ENCODE peak calls at places on chromosomes 4 and X, in five cellular contexts. One of them, this sample, is unnamed.
A peak's percentile ranks its signal among the peaks of the same experiment; 100 is the strongest.

GRCh38 chrX:103879339-103879738 is 47.3 kb upstream of the RAB9B start:
- DNase-seq in GM12865: no peak
- DNase-seq in heart left ventricle: no peak
- DNase-seq in endodermal cell: no peak
- DNase-seq in K562: no peak
- DNase-seq in this sample: no peak

GRCh38 chrX:108224727-108225455 is 133.3 kb downstream of the ATG4A start:
- DNase-seq in GM12865: peak; percentile 12
- DNase-seq in heart left ventricle: no peak
- DNase-seq in endodermal cell: peak; percentile 73
- DNase-seq in K562: peak; percentile 43
- DNase-seq in this sample: peak; percentile 4

GRCh38 chrX:147570483-147570882 is 341.2 kb upstream of the FMR1 start:
- DNase-seq in GM12865: no peak
- DNase-seq in heart left ventricle: no peak
- DNase-seq in endodermal cell: no peak
- DNase-seq in K562: no peak
- DNase-seq in this sample: no peak

GRCh38 chr4:76830612-76831474 is 67.1 kb downstream of the SOWAHB start:
- DNase-seq in GM12865: no peak
- DNase-seq in heart left ventricle: no peak
- DNase-seq in endodermal cell: peak; percentile 71
- DNase-seq in K562: no peak
- DNase-seq in this sample: peak; percentile 87

GRCh38 chr4:149999485-150000074 is 78.7 kb upstream of the DCLK2 start:
- DNase-seq in GM12865: peak; percentile 55
- DNase-seq in heart left ventricle: no peak
- DNase-seq in endodermal cell: peak; percentile 60
- DNase-seq in K562: no peak
- DNase-seq in this sample: no peak

GRCh38 chrX:37871626-37872302 is 24.4 kb upstream of the DYNLT3 start:
- DNase-seq in GM12865: no peak
- DNase-seq in heart left ventricle: peak; percentile 48
- DNase-seq in endodermal cell: no peak
- DNase-seq in K562: peak; percentile 29
- DNase-seq in this sample: no peak

GRCh38 chrX:128396601-128397000 is 344.4 kb upstream of the ACTRT1 start:
- DNase-seq in GM12865: no peak
- DNase-seq in heart left ventricle: no peak
- DNase-seq in endodermal cell: no peak
- DNase-seq in K562: no peak
- DNase-seq in this sample: no peak

GRCh38 chr4:56575820-56576429 is 70.3 kb downstream of the ARL9 start:
- DNase-seq in GM12865: peak; percentile 9
- DNase-seq in heart left ventricle: no peak
- DNase-seq in endodermal cell: no peak
- DNase-seq in K562: no peak
- DNase-seq in this sample: no peak

GRCh38 chrX:112642349-112642748 is 37.4 kb downstream of the LHFPL1 start:
- DNase-seq in GM12865: peak; percentile 69
- DNase-seq in heart left ventricle: no peak
- DNase-seq in endodermal cell: peak; percentile 88
- DNase-seq in K562: peak; percentile 17
- DNase-seq in this sample: no peak

GRCh38 chrX:101347859-101348451 is 587 bp downstream of the TIMM8A start:
- DNase-seq in GM12865: no peak
- DNase-seq in heart left ventricle: no peak
- DNase-seq in endodermal cell: no peak
- DNase-seq in K562: peak; percentile 52
- DNase-seq in this sample: no peak

GRCh38 chrX:125319646-125320521 is at the start of gene TEX13C:
- DNase-seq in GM12865: no peak
- DNase-seq in heart left ventricle: no peak
- DNase-seq in endodermal cell: no peak
- DNase-seq in K562: no peak
- DNase-seq in this sample: no peak

GRCh38 chr4:110104661-110105060 is 93.8 kb downstream of the ELOVL6 start:
- DNase-seq in GM12865: no peak
- DNase-seq in heart left ventricle: no peak
- DNase-seq in endodermal cell: peak; percentile 51
- DNase-seq in K562: no peak
- DNase-seq in this sample: no peak

GRCh38 chr4:152998861-152999260 is 62.7 kb downstream of the FHDC1 start:
- DNase-seq in GM12865: no peak
- DNase-seq in heart left ventricle: no peak
- DNase-seq in endodermal cell: no peak
- DNase-seq in K562: no peak
- DNase-seq in this sample: no peak

GRCh38 chr4:138981930-138982390 is 33.6 kb upstream of the NOCT start:
- DNase-seq in GM12865: no peak
- DNase-seq in heart left ventricle: no peak
- DNase-seq in endodermal cell: no peak
- DNase-seq in K562: no peak
- DNase-seq in this sample: no peak

GRCh38 chrX:48794993-48795501 is 6.8 kb upstream of the HDAC6 start:
- DNase-seq in GM12865: no peak
- DNase-seq in heart left ventricle: no peak
- DNase-seq in endodermal cell: no peak
- DNase-seq in K562: no peak
- DNase-seq in this sample: no peak

GRCh38 chr4:144178414-144178813 is 37.9 kb upstream of the GYPA start:
- DNase-seq in GM12865: no peak
- DNase-seq in heart left ventricle: no peak
- DNase-seq in endodermal cell: no peak
- DNase-seq in K562: no peak
- DNase-seq in this sample: no peak

GRCh38 chr4:140343303-140343702 is 30.1 kb upstream of the SCOC start:
- DNase-seq in GM12865: peak; percentile 6
- DNase-seq in heart left ventricle: no peak
- DNase-seq in endodermal cell: no peak
- DNase-seq in K562: no peak
- DNase-seq in this sample: peak; percentile 87

GRCh38 chr4:71785957-71786356 is 2.1 kb upstream of the GC start:
- DNase-seq in GM12865: no peak
- DNase-seq in heart left ventricle: no peak
- DNase-seq in endodermal cell: no peak
- DNase-seq in K562: no peak
- DNase-seq in this sample: no peak

GRCh38 chr4:145779319-145779801 is 99.4 kb downstream of the C4orf51 start:
- DNase-seq in GM12865: no peak
- DNase-seq in heart left ventricle: no peak
- DNase-seq in endodermal cell: no peak
- DNase-seq in K562: no peak
- DNase-seq in this sample: no peak

GRCh38 chr4:40687676-40688389 is 58.2 kb upstream of the RBM47 start:
- DNase-seq in GM12865: no peak
- DNase-seq in heart left ventricle: no peak
- DNase-seq in endodermal cell: no peak
- DNase-seq in K562: no peak
- DNase-seq in this sample: no peak

GRCh38 chr4:85577307-85577706 is 102.4 kb downstream of the ARHGAP24 start:
- DNase-seq in GM12865: no peak
- DNase-seq in heart left ventricle: no peak
- DNase-seq in endodermal cell: no peak
- DNase-seq in K562: peak; percentile 41
- DNase-seq in this sample: no peak

GRCh38 chr4:173494013-173494970 is 35.7 kb downstream of the HAND2 start:
- DNase-seq in GM12865: peak; percentile 85
- DNase-seq in heart left ventricle: no peak
- DNase-seq in endodermal cell: peak; percentile 89
- DNase-seq in K562: peak; percentile 27
- DNase-seq in this sample: no peak

GRCh38 chr4:187656953-187657352 is 338.6 kb upstream of the ZFP42 start:
- DNase-seq in GM12865: no peak
- DNase-seq in heart left ventricle: no peak
- DNase-seq in endodermal cell: no peak
- DNase-seq in K562: no peak
- DNase-seq in this sample: no peak

GRCh38 chrX:70132877-70133302 is 357 bp upstream of the IGBP1 start:
- DNase-seq in GM12865: no peak
- DNase-seq in heart left ventricle: no peak
- DNase-seq in endodermal cell: no peak
- DNase-seq in K562: no peak
- DNase-seq in this sample: no peak

GRCh38 chr4:184699941-184700340 is 34.0 kb downstream of the CENPU start:
- DNase-seq in GM12865: no peak
- DNase-seq in heart left ventricle: no peak
- DNase-seq in endodermal cell: no peak
- DNase-seq in K562: no peak
- DNase-seq in this sample: no peak

GRCh38 chr4:122758033-122758432 is 25.5 kb downstream of the BBS12 start:
- DNase-seq in GM12865: peak; percentile 29
- DNase-seq in heart left ventricle: no peak
- DNase-seq in endodermal cell: no peak
- DNase-seq in K562: peak; percentile 37
- DNase-seq in this sample: no peak

GRCh38 chr4:7859350-7859749 is 80.3 kb downstream of the AFAP1 start:
- DNase-seq in GM12865: no peak
- DNase-seq in heart left ventricle: no peak
- DNase-seq in endodermal cell: no peak
- DNase-seq in K562: no peak
- DNase-seq in this sample: no peak

GRCh38 chr4:154478128-154478527 is 13.5 kb downstream of the DCHS2 start:
- DNase-seq in GM12865: no peak
- DNase-seq in heart left ventricle: no peak
- DNase-seq in endodermal cell: no peak
- DNase-seq in K562: no peak
- DNase-seq in this sample: no peak

GRCh38 chr4:18404642-18405041 is 383.1 kb upstream of the LCORL start:
- DNase-seq in GM12865: peak; percentile 20
- DNase-seq in heart left ventricle: no peak
- DNase-seq in endodermal cell: no peak
- DNase-seq in K562: no peak
- DNase-seq in this sample: no peak

GRCh38 chr4:73139245-73139644 is 69.7 kb upstream of the COX18 start:
- DNase-seq in GM12865: no peak
- DNase-seq in heart left ventricle: no peak
- DNase-seq in endodermal cell: no peak
- DNase-seq in K562: no peak
- DNase-seq in this sample: no peak

GRCh38 chr4:974668-975067 is 1.3 kb upstream of the DGKQ start:
- DNase-seq in GM12865: no peak
- DNase-seq in heart left ventricle: no peak
- DNase-seq in endodermal cell: no peak
- DNase-seq in K562: no peak
- DNase-seq in this sample: no peak

GRCh38 chr4:127355738-127356137 is 277.0 kb upstream of the INTU start:
- DNase-seq in GM12865: no peak
- DNase-seq in heart left ventricle: no peak
- DNase-seq in endodermal cell: no peak
- DNase-seq in K562: no peak
- DNase-seq in this sample: no peak

GRCh38 chrX:131306602-131307001 is 17.5 kb upstream of the IGSF1 start:
- DNase-seq in GM12865: no peak
- DNase-seq in heart left ventricle: no peak
- DNase-seq in endodermal cell: no peak
- DNase-seq in K562: no peak
- DNase-seq in this sample: no peak

GRCh38 chr4:244471-244870 is 60.8 kb downstream of the ZNF732 start:
- DNase-seq in GM12865: peak; percentile 42
- DNase-seq in heart left ventricle: no peak
- DNase-seq in endodermal cell: peak; percentile 74
- DNase-seq in K562: peak; percentile 36
- DNase-seq in this sample: peak; percentile 78

GRCh38 chr4:94253036-94253435 is 45.4 kb downstream of the SMARCAD1 start:
- DNase-seq in GM12865: no peak
- DNase-seq in heart left ventricle: no peak
- DNase-seq in endodermal cell: no peak
- DNase-seq in K562: peak; percentile 36
- DNase-seq in this sample: no peak

GRCh38 chr4:94251094-94251493 is 43.4 kb downstream of the SMARCAD1 start:
- DNase-seq in GM12865: no peak
- DNase-seq in heart left ventricle: no peak
- DNase-seq in endodermal cell: no peak
- DNase-seq in K562: no peak
- DNase-seq in this sample: no peak

GRCh38 chr4:94262163-94263016 is 54.7 kb downstream of the SMARCAD1 start:
- DNase-seq in GM12865: no peak
- DNase-seq in heart left ventricle: no peak
- DNase-seq in endodermal cell: no peak
- DNase-seq in K562: no peak
- DNase-seq in this sample: no peak

GRCh38 chr4:94256144-94256783 is 48.6 kb downstream of the SMARCAD1 start:
- DNase-seq in GM12865: no peak
- DNase-seq in heart left ventricle: no peak
- DNase-seq in endodermal cell: no peak
- DNase-seq in K562: no peak
- DNase-seq in this sample: no peak

GRCh38 chr4:94256833-94257232 is 49.2 kb downstream of the SMARCAD1 start:
- DNase-seq in GM12865: no peak
- DNase-seq in heart left ventricle: no peak
- DNase-seq in endodermal cell: no peak
- DNase-seq in K562: no peak
- DNase-seq in this sample: no peak
- TF ChIP-seq CTCF in GM12865: peak; percentile 16
- TF ChIP-seq CTCF in heart left ventricle: no peak
- TF ChIP-seq CTCF in endodermal cell: peak; percentile 58
- TF ChIP-seq CTCF in K562: peak; percentile 48
- TF ChIP-seq CTCF in this sample: no peak

GRCh38 chr4:114729339-114729738 is 130.7 kb downstream of the UGT8 start:
- DNase-seq in GM12865: peak; percentile 1
- DNase-seq in heart left ventricle: no peak
- DNase-seq in endodermal cell: peak; percentile 58
- DNase-seq in K562: no peak
- DNase-seq in this sample: no peak
- TF ChIP-seq CTCF in GM12865: no peak
- TF ChIP-seq CTCF in heart left ventricle: no peak
- TF ChIP-seq CTCF in endodermal cell: no peak
- TF ChIP-seq CTCF in K562: no peak
- TF ChIP-seq CTCF in this sample: no peak

GRCh38 chr4:97300561-97300960 is 842.7 kb downstream of the STPG2 start:
- DNase-seq in GM12865: no peak
- DNase-seq in heart left ventricle: no peak
- DNase-seq in endodermal cell: no peak
- DNase-seq in K562: no peak
- DNase-seq in this sample: no peak
- TF ChIP-seq CTCF in GM12865: no peak
- TF ChIP-seq CTCF in heart left ventricle: no peak
- TF ChIP-seq CTCF in endodermal cell: peak; percentile 57
- TF ChIP-seq CTCF in K562: no peak
- TF ChIP-seq CTCF in this sample: no peak

DNA sequence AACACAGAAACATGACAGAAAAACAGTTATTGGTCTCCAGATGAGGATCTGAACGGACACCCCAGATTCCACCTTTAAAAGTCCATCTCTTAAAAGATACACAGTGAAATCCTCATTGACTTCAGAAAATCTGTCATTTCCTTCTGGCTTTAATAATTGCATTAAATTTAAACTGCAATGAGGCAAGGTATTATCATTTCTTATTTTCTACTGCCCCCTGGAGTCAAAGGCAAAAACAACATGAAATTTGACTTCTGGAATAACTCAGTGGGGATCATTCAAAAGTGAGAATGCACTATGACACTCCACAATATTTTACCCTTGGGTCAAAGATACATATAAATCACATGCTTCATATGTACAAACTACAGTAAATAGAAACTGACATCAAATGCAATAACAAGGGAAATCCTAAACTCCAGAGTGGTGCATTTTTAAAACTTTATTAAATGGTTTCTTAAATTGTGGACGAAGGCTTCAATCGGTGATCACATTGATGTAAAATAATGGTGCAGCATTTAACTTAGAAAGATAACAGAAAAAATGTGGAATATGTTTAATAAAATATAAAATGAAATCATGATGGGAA is 56.4 kb upstream of the SPANXN1 start:
- DNase-seq in GM12865: no peak
- DNase-seq in heart left ventricle: no peak
- DNase-seq in endodermal cell: no peak
- DNase-seq in K562: peak; percentile 5
- DNase-seq in this sample: no peak
- TF ChIP-seq CTCF in GM12865: peak; percentile 6
- TF ChIP-seq CTCF in heart left ventricle: no peak
- TF ChIP-seq CTCF in endodermal cell: peak; percentile 71
- TF ChIP-seq CTCF in K562: peak; percentile 37
- TF ChIP-seq CTCF in this sample: no peak

This sample was measured in mucosa of descending colon.